ENCODE peak calls at places on chromosomes 5 and 9, in six cellular contexts. W is A549, K is HepG2, U is GM12878, S is endothelial cell of umbilical vein, N is K562. I is an unnamed sample.

GRCh38 chr5:33713087-33713486 is 178.7 kb downstream of the ADAMTS12 start:
- DNase-seq in K (no peak), W (no peak), U (peak; percentile 30), N (no peak), S (no peak), I (no peak)

GRCh38 chr5:88438006-88438405 is 169.4 kb upstream of the TMEM161B start:
- DNase-seq in U (no peak), N (no peak), K (no peak), W (peak; percentile 5), S (no peak), I (no peak)

GRCh38 chr5:43156388-43156787 is 35.6 kb upstream of the NIM1K start:
- DNase-seq in K (no peak), S (no peak), U (no peak), W (no peak), N (no peak), I (no peak)

GRCh38 chr5:137315534-137316345 is 183.4 kb downstream of the SPOCK1 start:
- DNase-seq in U (no peak), N (no peak), S (no peak), K (no peak), W (no peak), I (no peak)

GRCh38 chr9:127167560-127168326 is 45.3 kb upstream of the ANGPTL2 start:
- DNase-seq in N (no peak), U (no peak), K (no peak), W (no peak), S (no peak), I (no peak)

GRCh38 chr5:35647128-35647527 is 29.5 kb downstream of the SPEF2 start:
- DNase-seq in S (no peak), U (no peak), W (no peak), N (no peak), K (no peak), I (no peak)

GRCh38 chr5:96789794-96790193 is 18.0 kb downstream of the ERAP1 start:
- DNase-seq in N (no peak), K (no peak), W (no peak), U (no peak), S (no peak), I (no peak)

GRCh38 chr9:120532475-120532874 is 47.5 kb downstream of the CDK5RAP2 start:
- DNase-seq in K (no peak), W (peak; percentile 37), N (no peak), U (no peak), S (no peak), I (no peak)

GRCh38 chr9:130638278-130639118 is 25.9 kb upstream of the PRDM12 start:
- DNase-seq in N (no peak), S (no peak), K (no peak), U (no peak), W (no peak), I (peak; percentile 76)

DNA sequence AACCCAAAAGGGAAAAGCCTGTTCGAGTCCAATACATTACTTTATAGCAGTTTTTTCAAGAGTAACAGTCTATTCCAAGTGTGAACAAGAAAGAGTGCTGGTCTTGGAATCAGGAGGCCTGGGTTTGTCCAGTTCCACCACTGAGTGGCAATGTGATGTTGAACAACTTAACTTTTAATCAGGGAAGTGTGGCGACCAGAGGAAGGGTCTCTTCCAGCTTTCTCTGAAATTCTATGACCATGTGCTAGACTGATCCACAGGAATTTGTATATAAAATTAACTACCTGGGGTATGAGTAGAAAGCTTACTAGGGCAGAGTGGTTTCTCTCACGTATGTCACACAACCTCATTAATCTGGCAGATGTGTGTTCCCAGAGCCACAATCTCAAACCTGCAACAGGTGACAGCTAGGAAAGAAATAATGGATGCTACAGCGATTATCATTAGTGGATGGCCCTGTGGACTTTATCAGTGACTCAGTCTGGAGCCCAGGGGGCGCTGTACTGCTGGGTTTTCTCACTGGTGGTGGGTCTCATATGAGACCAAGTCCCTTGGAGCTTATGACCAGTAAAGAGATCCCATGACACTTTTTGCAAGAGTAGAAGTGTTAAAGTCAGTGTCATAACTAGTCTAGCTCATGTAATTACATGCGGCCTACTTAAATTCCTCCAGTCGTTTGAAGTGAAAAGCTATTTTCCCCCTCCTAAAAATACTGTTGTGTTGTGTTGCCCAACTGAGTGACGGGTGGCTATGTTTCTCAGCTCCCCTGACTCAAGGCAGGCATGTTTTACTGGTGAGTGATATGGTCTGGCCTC is 116.5 kb downstream of the GDNF start:
- DNase-seq in K (no peak), U (no peak), N (peak; percentile 55), S (no peak), W (peak; percentile 5), I (peak; percentile 54)
- TF ChIP-seq MAX in K (no peak), U (no peak), N (no peak), S (no peak), W (no peak), I (peak; percentile 3)

GRCh38 chr5:10532421-10532820 is 31.4 kb upstream of the ANKRD33B start:
- DNase-seq in U (no peak), S (no peak), W (no peak), N (peak; percentile 41), K (no peak), I (no peak)
- TF ChIP-seq CTCF in U (no peak), S (no peak), W (no peak), N (no peak), K (no peak), I (no peak)

DNA sequence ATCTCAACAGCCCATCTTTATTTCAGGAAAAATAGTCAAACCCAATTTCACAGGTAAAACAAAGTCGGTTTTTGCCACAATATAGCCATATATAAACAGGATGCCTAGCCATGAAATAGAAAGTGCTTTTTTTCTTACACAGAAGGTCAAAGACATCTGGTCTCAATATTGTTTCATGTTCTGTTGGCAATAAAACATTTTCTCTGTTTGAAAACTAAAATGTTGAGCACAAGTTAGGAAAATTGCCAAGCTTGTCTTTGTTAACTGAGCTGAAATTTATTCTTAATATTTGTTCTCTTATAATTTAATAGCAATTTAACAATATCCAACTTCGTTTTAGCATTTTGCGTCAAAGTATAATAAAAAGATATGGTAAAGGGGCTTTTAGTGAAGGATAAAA is 673.4 kb downstream of the DTWD2 start:
- DNase-seq in S (no peak), K (no peak), W (no peak), N (no peak), U (no peak), I (no peak)
- TF ChIP-seq MYC in S (no peak), K (no peak), W (no peak), N (no peak), U (no peak), I (no peak)

DNA sequence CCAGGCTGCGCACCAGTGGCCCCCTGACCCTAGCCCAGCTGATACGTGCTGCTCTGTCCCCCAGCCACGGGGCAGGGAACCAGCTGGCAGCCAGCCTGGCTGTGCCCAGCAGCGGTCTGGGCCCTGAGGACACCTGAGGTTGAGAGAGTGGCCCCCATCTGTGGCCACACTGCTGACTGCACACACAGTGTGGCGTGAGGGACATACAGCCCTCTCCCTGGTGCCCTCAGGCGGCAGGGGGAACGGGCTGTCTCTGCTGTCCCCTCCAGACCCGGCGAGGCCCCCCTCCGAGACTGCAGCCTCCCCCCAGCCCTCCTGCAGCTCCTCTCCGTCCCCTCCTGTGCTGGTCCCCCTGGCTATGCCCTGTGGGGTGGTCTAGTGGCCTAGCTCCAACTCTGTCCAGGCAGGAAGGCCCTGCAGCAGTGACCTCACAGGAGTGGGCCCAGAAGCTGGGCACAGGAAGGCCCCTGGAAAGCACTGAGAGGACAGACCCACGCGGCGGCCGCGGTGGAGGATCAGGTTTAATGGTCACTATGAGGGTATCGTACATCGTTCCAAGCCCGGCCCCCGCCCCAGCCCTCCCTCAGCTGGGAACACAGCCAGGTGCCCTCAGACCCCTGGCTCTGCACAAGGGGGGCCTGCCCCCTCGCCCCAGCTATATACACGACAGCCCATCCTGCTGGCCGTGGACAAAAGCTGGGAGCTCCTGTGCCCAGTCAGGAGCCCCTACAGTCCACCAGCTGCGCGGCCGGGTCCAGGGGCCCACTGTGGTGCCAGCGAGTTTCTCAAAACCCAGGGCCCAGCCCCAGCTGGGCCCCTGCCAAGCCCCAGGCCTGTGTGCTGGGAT is 6.8 kb upstream of the ENTPD8 start:
- DNase-seq in W (no peak), S (no peak), K (no peak), U (no peak), N (no peak), I (no peak)
- TF ChIP-seq MAX in W (no peak), S (no peak), K (no peak), U (no peak), N (no peak), I (no peak)

GRCh38 chr9:91949946-91950664 is at the start of gene ROR2:
- DNase-seq in K (no peak), N (peak; percentile 91), S (peak; percentile 7), U (no peak), W (peak; percentile 59), I (peak; percentile 88)
- TF ChIP-seq CTCF in K (peak; percentile 57), N (peak; percentile 84), S (peak; percentile 57), U (peak; percentile 35), W (peak; percentile 80), I (peak; percentile 8)